ENCODE peak calls at places on chromosomes 2 and 18, in four cellular contexts. One of them, this sample, is unnamed.

GRCh38 chr2:135585586-135585985 is 54.3 kb downstream of the R3HDM1 start:
- DNase-seq in GM12878: no peak
- DNase-seq in K562: no peak
- DNase-seq in HepG2: no peak
- DNase-seq in this sample: no peak

GRCh38 chr2:164046040-164046439 is 310.2 kb upstream of the FIGN start:
- DNase-seq in K562: no peak
- DNase-seq in HepG2: peak; percentile 7
- DNase-seq in GM12878: no peak
- DNase-seq in this sample: no peak

GRCh38 chr18:79458917-79459803 is 63.4 kb downstream of the NFATC1 start:
- DNase-seq in K562: no peak
- DNase-seq in HepG2: no peak
- DNase-seq in GM12878: no peak
- DNase-seq in this sample: no peak

GRCh38 chr2:135103843-135104242 is 51.8 kb downstream of the RAB3GAP1 start:
- DNase-seq in HepG2: no peak
- DNase-seq in GM12878: no peak
- DNase-seq in K562: no peak
- DNase-seq in this sample: no peak

GRCh38 chr2:111898703-111899514 is 502 bp downstream of the MERTK start:
- DNase-seq in K562: peak; percentile 12
- DNase-seq in HepG2: no peak
- DNase-seq in GM12878: no peak
- DNase-seq in this sample: no peak

GRCh38 chr2:164146478-164146877 is 410.7 kb upstream of the FIGN start:
- DNase-seq in GM12878: no peak
- DNase-seq in HepG2: no peak
- DNase-seq in K562: no peak
- DNase-seq in this sample: no peak

GRCh38 chr2:26555246-26556133 is 77.6 kb upstream of the OTOF start:
- DNase-seq in GM12878: no peak
- DNase-seq in K562: peak; percentile 47
- DNase-seq in HepG2: peak; percentile 25
- DNase-seq in this sample: peak; percentile 46

GRCh38 chr2:111238336-111238735 is 117.6 kb downstream of the BCL2L11 start:
- DNase-seq in HepG2: no peak
- DNase-seq in K562: no peak
- DNase-seq in GM12878: no peak
- DNase-seq in this sample: no peak

GRCh38 chr2:143545059-143545458 is 415.8 kb downstream of the ARHGAP15 start:
- DNase-seq in GM12878: no peak
- DNase-seq in HepG2: no peak
- DNase-seq in K562: no peak
- DNase-seq in this sample: no peak

GRCh38 chr2:28055325-28055970 is 164.9 kb downstream of the BABAM2 start:
- DNase-seq in GM12878: no peak
- DNase-seq in HepG2: no peak
- DNase-seq in K562: no peak
- DNase-seq in this sample: no peak

GRCh38 chr2:188495990-188496431 is 204.3 kb downstream of the GULP1 start:
- DNase-seq in K562: no peak
- DNase-seq in GM12878: no peak
- DNase-seq in HepG2: no peak
- DNase-seq in this sample: no peak

GRCh38 chr2:223815884-223816570 is 21.4 kb downstream of the AP1S3 start:
- DNase-seq in GM12878: no peak
- DNase-seq in HepG2: no peak
- DNase-seq in K562: no peak
- DNase-seq in this sample: no peak

GRCh38 chr2:166803314-166803986 is 84.8 kb upstream of the XIRP2 start:
- DNase-seq in HepG2: peak; percentile 5
- DNase-seq in K562: no peak
- DNase-seq in GM12878: no peak
- DNase-seq in this sample: no peak

GRCh38 chr2:18244840-18245239 is 315.6 kb downstream of the RDH14 start:
- DNase-seq in K562: no peak
- DNase-seq in HepG2: no peak
- DNase-seq in GM12878: no peak
- DNase-seq in this sample: no peak

GRCh38 chr2:23495661-23496114 is 110.7 kb downstream of the KLHL29 start:
- DNase-seq in GM12878: no peak
- DNase-seq in K562: no peak
- DNase-seq in HepG2: no peak
- DNase-seq in this sample: no peak

DNA sequence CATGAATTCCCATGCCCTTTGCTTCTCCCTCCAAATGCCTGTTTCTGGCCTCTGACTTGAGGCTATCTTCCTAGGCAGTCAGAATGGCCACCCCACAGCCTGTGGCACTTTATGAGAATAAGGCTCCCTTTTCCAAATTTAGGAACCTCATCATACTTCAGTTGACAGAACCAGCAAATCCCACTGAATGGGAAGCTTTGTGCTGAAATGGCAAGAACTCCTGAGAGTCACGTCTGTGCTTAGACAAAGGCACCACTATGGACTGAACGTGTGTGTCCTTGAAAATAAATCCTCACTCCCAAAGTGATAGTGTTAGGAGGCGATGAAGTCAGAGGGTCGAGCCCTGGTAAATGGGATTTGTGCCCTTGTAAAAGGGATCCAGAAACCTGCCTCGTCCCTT is 559.9 kb upstream of the SOX11 start:
- DNase-seq in K562: no peak
- DNase-seq in GM12878: no peak
- DNase-seq in HepG2: no peak
- DNase-seq in this sample: no peak
- TF ChIP-seq BHLHE40 in K562: no peak
- TF ChIP-seq BHLHE40 in GM12878: no peak
- TF ChIP-seq BHLHE40 in HepG2: no peak
- TF ChIP-seq BHLHE40 in this sample: no peak

GRCh38 chr2:236915726-236916125 is 170.0 kb upstream of the COPS8 start:
- DNase-seq in HepG2: no peak
- DNase-seq in GM12878: no peak
- DNase-seq in K562: no peak
- DNase-seq in this sample: no peak

GRCh38 chr2:236919209-236919608 is 166.5 kb upstream of the COPS8 start:
- DNase-seq in HepG2: no peak
- DNase-seq in GM12878: no peak
- DNase-seq in K562: no peak
- DNase-seq in this sample: no peak

GRCh38 chr2:236917164-236917563 is 168.5 kb upstream of the COPS8 start:
- DNase-seq in GM12878: no peak
- DNase-seq in K562: no peak
- DNase-seq in HepG2: no peak
- DNase-seq in this sample: no peak

GRCh38 chr2:236916181-236916580 is 169.5 kb upstream of the COPS8 start:
- DNase-seq in HepG2: no peak
- DNase-seq in GM12878: no peak
- DNase-seq in K562: no peak
- DNase-seq in this sample: no peak

GRCh38 chr2:236918513-236918912 is 167.2 kb upstream of the COPS8 start:
- DNase-seq in K562: no peak
- DNase-seq in HepG2: no peak
- DNase-seq in GM12878: no peak
- DNase-seq in this sample: no peak
- TF ChIP-seq SP1 in K562: no peak
- TF ChIP-seq SP1 in HepG2: no peak
- TF ChIP-seq SP1 in GM12878: no peak
- TF ChIP-seq SP1 in this sample: no peak

GRCh38 chr2:231685349-231686191 is 22.8 kb upstream of the PTMA start:
- DNase-seq in GM12878: no peak
- DNase-seq in HepG2: peak; percentile 61
- DNase-seq in K562: no peak
- DNase-seq in this sample: no peak

GRCh38 chr2:231682546-231683291 is 25.6 kb upstream of the PTMA start:
- DNase-seq in HepG2: no peak
- DNase-seq in K562: no peak
- DNase-seq in GM12878: no peak
- DNase-seq in this sample: no peak

GRCh38 chr2:231683292-231683898 is 24.9 kb upstream of the PTMA start:
- DNase-seq in HepG2: no peak
- DNase-seq in K562: no peak
- DNase-seq in GM12878: no peak
- DNase-seq in this sample: no peak

GRCh38 chr2:231683907-231684306 is 24.4 kb upstream of the PTMA start:
- DNase-seq in HepG2: no peak
- DNase-seq in GM12878: no peak
- DNase-seq in K562: no peak
- DNase-seq in this sample: no peak

GRCh38 chr2:231684314-231685223 is 23.8 kb upstream of the PTMA start:
- DNase-seq in HepG2: no peak
- DNase-seq in GM12878: no peak
- DNase-seq in K562: no peak
- DNase-seq in this sample: no peak
- TF ChIP-seq BHLHE40 in HepG2: no peak
- TF ChIP-seq BHLHE40 in GM12878: peak; percentile 60
- TF ChIP-seq BHLHE40 in K562: no peak
- TF ChIP-seq BHLHE40 in this sample: no peak

GRCh38 chr2:33168425-33168824 is 221.7 kb downstream of the LTBP1 start:
- DNase-seq in K562: no peak
- DNase-seq in GM12878: no peak
- DNase-seq in HepG2: no peak
- DNase-seq in this sample: no peak

GRCh38 chr2:33168973-33169372 is 222.2 kb downstream of the LTBP1 start:
- DNase-seq in HepG2: no peak
- DNase-seq in GM12878: no peak
- DNase-seq in K562: no peak
- DNase-seq in this sample: no peak

GRCh38 chr2:33166287-33166881 is 219.6 kb downstream of the LTBP1 start:
- DNase-seq in K562: no peak
- DNase-seq in GM12878: no peak
- DNase-seq in HepG2: no peak
- DNase-seq in this sample: no peak

GRCh38 chr2:33167655-33168245 is 221.0 kb downstream of the LTBP1 start:
- DNase-seq in K562: no peak
- DNase-seq in HepG2: no peak
- DNase-seq in GM12878: no peak
- DNase-seq in this sample: no peak
- TF ChIP-seq SP1 in K562: no peak
- TF ChIP-seq SP1 in HepG2: no peak
- TF ChIP-seq SP1 in GM12878: no peak
- TF ChIP-seq SP1 in this sample: no peak

GRCh38 chr2:145160855-145161254 is 640.9 kb upstream of the ZEB2 start:
- DNase-seq in GM12878: no peak
- DNase-seq in HepG2: no peak
- DNase-seq in K562: no peak
- DNase-seq in this sample: no peak

GRCh38 chr2:145156199-145156598 is 636.3 kb upstream of the ZEB2 start:
- DNase-seq in HepG2: no peak
- DNase-seq in GM12878: no peak
- DNase-seq in K562: no peak
- DNase-seq in this sample: no peak

GRCh38 chr2:145157626-145158025 is 637.7 kb upstream of the ZEB2 start:
- DNase-seq in HepG2: no peak
- DNase-seq in GM12878: no peak
- DNase-seq in K562: no peak
- DNase-seq in this sample: no peak

GRCh38 chr2:145159676-145160075 is 639.8 kb upstream of the ZEB2 start:
- DNase-seq in K562: no peak
- DNase-seq in HepG2: no peak
- DNase-seq in GM12878: no peak
- DNase-seq in this sample: no peak

DNA sequence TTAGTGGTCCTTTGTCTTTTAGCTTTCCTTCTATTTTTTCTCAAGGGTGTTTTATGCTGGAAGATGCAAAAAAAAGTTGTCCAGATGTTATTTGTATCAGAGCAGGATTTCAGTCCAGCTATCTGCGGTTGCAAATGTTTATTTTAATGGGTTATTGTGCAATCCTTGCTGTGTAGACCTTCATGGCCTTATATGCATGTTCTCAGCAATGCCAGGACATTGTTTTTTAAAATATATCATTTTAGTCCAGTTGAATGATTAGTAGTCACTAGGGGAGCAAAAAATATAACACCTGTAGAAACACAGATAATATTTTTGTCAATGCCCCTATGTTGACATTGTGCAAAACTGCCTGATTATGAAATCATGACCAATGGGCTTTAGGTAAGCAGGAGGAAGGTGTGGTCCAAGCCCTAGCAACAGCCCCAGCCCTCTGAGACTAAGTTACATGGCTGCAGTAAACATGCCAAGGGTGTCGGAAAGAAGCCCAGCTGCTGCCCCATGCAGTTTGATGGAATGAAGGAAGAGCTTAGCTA is 638.2 kb upstream of the ZEB2 start:
- DNase-seq in HepG2: no peak
- DNase-seq in GM12878: no peak
- DNase-seq in K562: no peak
- DNase-seq in this sample: no peak
- TF ChIP-seq BHLHE40 in HepG2: no peak
- TF ChIP-seq BHLHE40 in GM12878: no peak
- TF ChIP-seq BHLHE40 in K562: no peak
- TF ChIP-seq BHLHE40 in this sample: no peak

GRCh38 chr18:48868468-48869466 is 82.0 kb downstream of the SMAD7 start:
- DNase-seq in HepG2: peak; percentile 69
- DNase-seq in K562: no peak
- DNase-seq in GM12878: peak; percentile 96
- DNase-seq in this sample: no peak
- TF ChIP-seq SP1 in HepG2: no peak
- TF ChIP-seq SP1 in K562: no peak
- TF ChIP-seq SP1 in GM12878: peak; percentile 42
- TF ChIP-seq SP1 in this sample: no peak

This sample was measured in HEK293T.